ENCODE peak calls at places on chromosomes 6 and 20, in ten cellular contexts. One of them, this sample, is unnamed.

GRCh38 chr20:19129976-19130612 is 82.3 kb upstream of the SLC24A3 start:
- DNase-seq in effector memory CD4-positive, alpha-beta T cell: no peak
- DNase-seq in right cardiac atrium: no peak
- DNase-seq in uterus: no peak
- DNase-seq in CD8-positive, alpha-beta T cell: no peak
- DNase-seq in tibial nerve: no peak
- DNase-seq in esophagus squamous epithelium: no peak
- DNase-seq in SJSA1: no peak
- DNase-seq in foreskin keratinocyte: no peak
- DNase-seq in thoracic aorta: no peak
- DNase-seq in this sample: no peak

GRCh38 chr6:131828080-131828479 is 20.3 kb downstream of the ENPP1 start:
- DNase-seq in effector memory CD4-positive, alpha-beta T cell: no peak
- DNase-seq in right cardiac atrium: no peak
- DNase-seq in uterus: peak
- DNase-seq in CD8-positive, alpha-beta T cell: no peak
- DNase-seq in tibial nerve: no peak
- DNase-seq in esophagus squamous epithelium: no peak
- DNase-seq in SJSA1: no peak
- DNase-seq in foreskin keratinocyte: no peak
- DNase-seq in thoracic aorta: no peak
- DNase-seq in this sample: no peak

GRCh38 chr6:132142768-132143167 is 191.6 kb upstream of the CCN2 start:
- DNase-seq in effector memory CD4-positive, alpha-beta T cell: no peak
- DNase-seq in right cardiac atrium: no peak
- DNase-seq in uterus: no peak
- DNase-seq in CD8-positive, alpha-beta T cell: no peak
- DNase-seq in tibial nerve: no peak
- DNase-seq in esophagus squamous epithelium: no peak
- DNase-seq in SJSA1: peak
- DNase-seq in foreskin keratinocyte: no peak
- DNase-seq in thoracic aorta: no peak
- DNase-seq in this sample: no peak

GRCh38 chr6:135506270-135506997 is 8.9 kb upstream of the AHI1 start:
- DNase-seq in effector memory CD4-positive, alpha-beta T cell: no peak
- DNase-seq in right cardiac atrium: no peak
- DNase-seq in uterus: no peak
- DNase-seq in CD8-positive, alpha-beta T cell: no peak
- DNase-seq in tibial nerve: no peak
- DNase-seq in esophagus squamous epithelium: no peak
- DNase-seq in SJSA1: no peak
- DNase-seq in foreskin keratinocyte: no peak
- DNase-seq in thoracic aorta: no peak
- DNase-seq in this sample: peak

GRCh38 chr6:53628354-53629119 is 37.0 kb downstream of the KLHL31 start:
- DNase-seq in effector memory CD4-positive, alpha-beta T cell: no peak
- DNase-seq in right cardiac atrium: no peak
- DNase-seq in uterus: peak
- DNase-seq in CD8-positive, alpha-beta T cell: no peak
- DNase-seq in tibial nerve: no peak
- DNase-seq in esophagus squamous epithelium: no peak
- DNase-seq in SJSA1: no peak
- DNase-seq in foreskin keratinocyte: peak
- DNase-seq in thoracic aorta: no peak
- DNase-seq in this sample: peak

GRCh38 chr6:7041511-7042026 is 66.2 kb upstream of the RREB1 start:
- DNase-seq in effector memory CD4-positive, alpha-beta T cell: no peak
- DNase-seq in right cardiac atrium: no peak
- DNase-seq in uterus: no peak
- DNase-seq in CD8-positive, alpha-beta T cell: no peak
- DNase-seq in tibial nerve: no peak
- DNase-seq in esophagus squamous epithelium: no peak
- DNase-seq in SJSA1: no peak
- DNase-seq in foreskin keratinocyte: no peak
- DNase-seq in thoracic aorta: no peak
- DNase-seq in this sample: no peak

GRCh38 chr6:141202641-141203040 is 930.1 kb upstream of the GJE1 start:
- DNase-seq in effector memory CD4-positive, alpha-beta T cell: no peak
- DNase-seq in right cardiac atrium: no peak
- DNase-seq in uterus: no peak
- DNase-seq in CD8-positive, alpha-beta T cell: no peak
- DNase-seq in tibial nerve: no peak
- DNase-seq in esophagus squamous epithelium: no peak
- DNase-seq in SJSA1: no peak
- DNase-seq in foreskin keratinocyte: no peak
- DNase-seq in thoracic aorta: no peak
- DNase-seq in this sample: no peak

GRCh38 chr6:40714576-40715500 is 127.7 kb upstream of the LRFN2 start:
- DNase-seq in effector memory CD4-positive, alpha-beta T cell: no peak
- DNase-seq in right cardiac atrium: no peak
- DNase-seq in uterus: no peak
- DNase-seq in CD8-positive, alpha-beta T cell: no peak
- DNase-seq in tibial nerve: no peak
- DNase-seq in esophagus squamous epithelium: no peak
- DNase-seq in SJSA1: no peak
- DNase-seq in foreskin keratinocyte: no peak
- DNase-seq in thoracic aorta: no peak
- DNase-seq in this sample: no peak

GRCh38 chr20:24866008-24866407 is 83.1 kb upstream of the CST7 start:
- DNase-seq in effector memory CD4-positive, alpha-beta T cell: no peak
- DNase-seq in right cardiac atrium: no peak
- DNase-seq in uterus: no peak
- DNase-seq in CD8-positive, alpha-beta T cell: no peak
- DNase-seq in tibial nerve: no peak
- DNase-seq in esophagus squamous epithelium: no peak
- DNase-seq in SJSA1: no peak
- DNase-seq in foreskin keratinocyte: no peak
- DNase-seq in thoracic aorta: no peak
- DNase-seq in this sample: no peak

GRCh38 chr6:100366419-100366818 is 98.3 kb downstream of the SIM1 start:
- DNase-seq in effector memory CD4-positive, alpha-beta T cell: no peak
- DNase-seq in right cardiac atrium: no peak
- DNase-seq in uterus: no peak
- DNase-seq in CD8-positive, alpha-beta T cell: no peak
- DNase-seq in tibial nerve: no peak
- DNase-seq in esophagus squamous epithelium: no peak
- DNase-seq in SJSA1: no peak
- DNase-seq in foreskin keratinocyte: peak
- DNase-seq in thoracic aorta: no peak
- DNase-seq in this sample: peak

GRCh38 chr6:82178759-82179112 is 68.8 kb downstream of the IBTK start:
- DNase-seq in effector memory CD4-positive, alpha-beta T cell: no peak
- DNase-seq in right cardiac atrium: no peak
- DNase-seq in uterus: no peak
- DNase-seq in CD8-positive, alpha-beta T cell: no peak
- DNase-seq in tibial nerve: no peak
- DNase-seq in esophagus squamous epithelium: no peak
- DNase-seq in SJSA1: no peak
- DNase-seq in foreskin keratinocyte: no peak
- DNase-seq in thoracic aorta: no peak
- DNase-seq in this sample: no peak

GRCh38 chr20:62580052-62580451 is 62.3 kb upstream of the SLCO4A1 start:
- DNase-seq in effector memory CD4-positive, alpha-beta T cell: no peak
- DNase-seq in right cardiac atrium: no peak
- DNase-seq in uterus: no peak
- DNase-seq in CD8-positive, alpha-beta T cell: no peak
- DNase-seq in tibial nerve: no peak
- DNase-seq in esophagus squamous epithelium: no peak
- DNase-seq in SJSA1: no peak
- DNase-seq in foreskin keratinocyte: no peak
- DNase-seq in thoracic aorta: no peak
- DNase-seq in this sample: no peak

GRCh38 chr6:107459283-107460073 is at the start of gene PDSS2:
- DNase-seq in effector memory CD4-positive, alpha-beta T cell: peak
- DNase-seq in right cardiac atrium: peak
- DNase-seq in uterus: peak
- DNase-seq in CD8-positive, alpha-beta T cell: peak
- DNase-seq in tibial nerve: peak
- DNase-seq in esophagus squamous epithelium: peak
- DNase-seq in SJSA1: peak
- DNase-seq in foreskin keratinocyte: peak
- DNase-seq in thoracic aorta: peak
- DNase-seq in this sample: peak

GRCh38 chr20:37354210-37355195 is 8.6 kb downstream of the SRC start:
- DNase-seq in effector memory CD4-positive, alpha-beta T cell: no peak
- DNase-seq in right cardiac atrium: no peak
- DNase-seq in uterus: no peak
- DNase-seq in CD8-positive, alpha-beta T cell: no peak
- DNase-seq in tibial nerve: no peak
- DNase-seq in esophagus squamous epithelium: no peak
- DNase-seq in SJSA1: no peak
- DNase-seq in foreskin keratinocyte: no peak
- DNase-seq in thoracic aorta: no peak
- DNase-seq in this sample: no peak

GRCh38 chr6:25237579-25237978 is 41.6 kb upstream of the CARMIL1 start:
- DNase-seq in effector memory CD4-positive, alpha-beta T cell: no peak
- DNase-seq in right cardiac atrium: no peak
- DNase-seq in uterus: no peak
- DNase-seq in CD8-positive, alpha-beta T cell: no peak
- DNase-seq in tibial nerve: no peak
- DNase-seq in esophagus squamous epithelium: no peak
- DNase-seq in SJSA1: no peak
- DNase-seq in foreskin keratinocyte: no peak
- DNase-seq in thoracic aorta: no peak
- DNase-seq in this sample: no peak

GRCh38 chr20:57211949-57212889 is 54.2 kb downstream of the BMP7 start:
- DNase-seq in effector memory CD4-positive, alpha-beta T cell: no peak
- DNase-seq in right cardiac atrium: peak
- DNase-seq in uterus: peak
- DNase-seq in CD8-positive, alpha-beta T cell: no peak
- DNase-seq in tibial nerve: peak
- DNase-seq in esophagus squamous epithelium: no peak
- DNase-seq in SJSA1: peak
- DNase-seq in foreskin keratinocyte: peak
- DNase-seq in thoracic aorta: peak
- DNase-seq in this sample: peak

GRCh38 chr20:1674990-1675389 is 17.4 kb upstream of the SIRPG start:
- DNase-seq in effector memory CD4-positive, alpha-beta T cell: no peak
- DNase-seq in right cardiac atrium: no peak
- DNase-seq in uterus: no peak
- DNase-seq in CD8-positive, alpha-beta T cell: no peak
- DNase-seq in tibial nerve: no peak
- DNase-seq in esophagus squamous epithelium: no peak
- DNase-seq in SJSA1: no peak
- DNase-seq in foreskin keratinocyte: no peak
- DNase-seq in thoracic aorta: no peak
- DNase-seq in this sample: no peak
- H3K27ac ChIP-seq in effector memory CD4-positive, alpha-beta T cell: peak
- H3K27ac ChIP-seq in right cardiac atrium: no peak
- H3K27ac ChIP-seq in uterus: no peak
- H3K27ac ChIP-seq in CD8-positive, alpha-beta T cell: no peak
- H3K27ac ChIP-seq in tibial nerve: no peak
- H3K27ac ChIP-seq in esophagus squamous epithelium: no peak
- H3K27ac ChIP-seq in SJSA1: no peak
- H3K27ac ChIP-seq in foreskin keratinocyte: no peak
- H3K27ac ChIP-seq in thoracic aorta: no peak
- H3K27ac ChIP-seq in this sample: no peak

DNA sequence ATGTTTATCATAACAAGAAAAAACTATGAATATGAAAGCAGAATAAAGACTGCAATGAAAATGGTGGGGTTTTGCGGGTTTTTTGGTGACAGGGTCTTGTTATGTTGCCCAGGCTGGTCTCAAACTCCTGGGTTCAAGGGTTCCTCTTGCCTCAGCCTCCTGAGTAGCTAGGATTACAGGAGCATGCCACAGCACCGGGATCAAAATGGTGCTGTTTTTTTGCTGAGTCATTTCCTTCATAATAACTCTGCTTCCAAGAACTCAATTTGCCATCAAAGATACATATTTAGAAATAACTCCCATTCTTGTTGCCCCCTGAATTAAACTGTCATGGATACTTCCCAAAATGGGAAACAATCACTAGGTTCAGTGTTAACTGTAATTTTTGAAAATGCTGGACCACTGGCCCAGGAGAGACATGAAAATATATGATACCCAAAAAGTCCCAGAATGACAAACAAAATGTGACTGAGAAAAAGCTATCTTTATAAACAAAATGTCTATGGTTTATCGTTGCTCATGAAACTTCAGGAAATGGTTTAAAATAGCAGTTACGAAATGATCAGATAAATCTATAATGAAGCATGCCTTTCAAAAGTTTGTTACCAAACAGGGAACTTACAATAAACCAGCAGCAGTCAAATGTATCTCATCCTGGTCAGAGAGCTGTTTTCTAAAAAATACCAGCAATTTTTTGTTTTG is 32.1 kb downstream of the ILRUN start:
- DNase-seq in effector memory CD4-positive, alpha-beta T cell: no peak
- DNase-seq in right cardiac atrium: no peak
- DNase-seq in uterus: no peak
- DNase-seq in CD8-positive, alpha-beta T cell: no peak
- DNase-seq in tibial nerve: no peak
- DNase-seq in esophagus squamous epithelium: no peak
- DNase-seq in SJSA1: peak
- DNase-seq in foreskin keratinocyte: no peak
- DNase-seq in thoracic aorta: no peak
- DNase-seq in this sample: no peak
- H3K27ac ChIP-seq in effector memory CD4-positive, alpha-beta T cell: peak
- H3K27ac ChIP-seq in right cardiac atrium: peak
- H3K27ac ChIP-seq in uterus: no peak
- H3K27ac ChIP-seq in CD8-positive, alpha-beta T cell: no peak
- H3K27ac ChIP-seq in tibial nerve: peak
- H3K27ac ChIP-seq in esophagus squamous epithelium: peak
- H3K27ac ChIP-seq in SJSA1: peak
- H3K27ac ChIP-seq in foreskin keratinocyte: peak
- H3K27ac ChIP-seq in thoracic aorta: peak
- H3K27ac ChIP-seq in this sample: peak

GRCh38 chr6:157151989-157152388 is 171.3 kb downstream of the TMEM242 start:
- DNase-seq in effector memory CD4-positive, alpha-beta T cell: no peak
- DNase-seq in right cardiac atrium: no peak
- DNase-seq in uterus: no peak
- DNase-seq in CD8-positive, alpha-beta T cell: no peak
- DNase-seq in tibial nerve: no peak
- DNase-seq in esophagus squamous epithelium: no peak
- DNase-seq in SJSA1: no peak
- DNase-seq in foreskin keratinocyte: no peak
- DNase-seq in thoracic aorta: no peak
- DNase-seq in this sample: no peak
- H3K27ac ChIP-seq in effector memory CD4-positive, alpha-beta T cell: no peak
- H3K27ac ChIP-seq in right cardiac atrium: no peak
- H3K27ac ChIP-seq in uterus: no peak
- H3K27ac ChIP-seq in CD8-positive, alpha-beta T cell: no peak
- H3K27ac ChIP-seq in tibial nerve: no peak
- H3K27ac ChIP-seq in esophagus squamous epithelium: no peak
- H3K27ac ChIP-seq in SJSA1: no peak
- H3K27ac ChIP-seq in foreskin keratinocyte: no peak
- H3K27ac ChIP-seq in thoracic aorta: no peak
- H3K27ac ChIP-seq in this sample: no peak

DNA sequence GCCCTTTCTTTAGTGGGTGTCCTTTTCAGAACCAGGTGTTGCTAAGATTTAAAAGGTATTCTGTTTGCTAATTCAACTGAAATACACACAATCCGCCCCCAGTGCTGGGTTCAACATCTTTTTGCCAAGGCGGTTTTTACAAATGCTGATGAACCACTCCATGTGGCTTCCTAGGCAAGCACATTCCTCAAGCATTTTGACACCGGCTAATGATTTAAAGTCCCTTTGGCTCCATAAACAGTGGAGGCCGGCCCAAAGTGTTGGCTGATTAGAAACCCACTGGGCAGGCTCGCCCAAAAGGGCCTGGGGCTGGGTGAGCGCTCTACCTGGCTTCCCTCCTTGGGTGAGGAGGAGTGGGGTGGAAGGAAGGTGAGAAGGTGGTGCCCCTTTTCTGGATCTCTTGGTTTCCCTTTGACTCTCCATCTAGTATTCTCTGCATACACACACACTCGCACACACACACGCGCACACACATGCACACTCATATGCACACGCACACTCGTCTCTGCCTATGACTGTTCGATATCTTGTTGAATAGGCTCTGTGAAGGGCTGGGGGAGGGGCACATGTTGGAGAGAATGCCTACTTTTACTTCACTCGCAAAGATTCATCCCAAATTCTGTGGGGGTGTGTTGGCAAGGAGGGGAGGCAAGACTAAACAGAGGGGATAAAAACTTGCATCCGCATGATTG is 66.7 kb upstream of the ARMC2 start:
- DNase-seq in effector memory CD4-positive, alpha-beta T cell: no peak
- DNase-seq in right cardiac atrium: no peak
- DNase-seq in uterus: peak
- DNase-seq in CD8-positive, alpha-beta T cell: no peak
- DNase-seq in tibial nerve: no peak
- DNase-seq in esophagus squamous epithelium: no peak
- DNase-seq in SJSA1: no peak
- DNase-seq in foreskin keratinocyte: no peak
- DNase-seq in thoracic aorta: no peak
- DNase-seq in this sample: peak
- H3K27ac ChIP-seq in effector memory CD4-positive, alpha-beta T cell: no peak
- H3K27ac ChIP-seq in right cardiac atrium: no peak
- H3K27ac ChIP-seq in uterus: peak
- H3K27ac ChIP-seq in CD8-positive, alpha-beta T cell: no peak
- H3K27ac ChIP-seq in tibial nerve: peak
- H3K27ac ChIP-seq in esophagus squamous epithelium: no peak
- H3K27ac ChIP-seq in SJSA1: no peak
- H3K27ac ChIP-seq in foreskin keratinocyte: no peak
- H3K27ac ChIP-seq in thoracic aorta: no peak
- H3K27ac ChIP-seq in this sample: peak

This sample was measured in RWPE1.